ENCODE peak calls at places on chromosomes 4 and X, in nine cellular contexts. E, S, F, T, C, L, Y, W and N are unnamed samples.

GRCh38 chr4:40629401-40630334 is at the start of gene RBM47:
- DNase-seq in Y (peak; percentile 23), F (peak; percentile 18), C (no peak), S (no peak), W (no peak), L (peak; percentile 48), T (peak; percentile 80), E (no peak), N (no peak)

GRCh38 chr4:3420606-3420955 is 21.2 kb upstream of the HGFAC start:
- DNase-seq in W (no peak), S (no peak), Y (no peak), T (no peak), C (no peak), E (no peak), L (no peak), F (no peak), N (no peak)

GRCh38 chr4:17385403-17385802 is 126.5 kb downstream of the QDPR start:
- DNase-seq in T (no peak), S (no peak), F (no peak), E (peak; percentile 68), Y (peak; percentile 1), W (peak; percentile 39), L (no peak), C (no peak), N (no peak)

GRCh38 chrX:108299101-108299591 is 139.1 kb downstream of the COL4A6 start:
- DNase-seq in Y (no peak), S (no peak), E (no peak), F (no peak), L (no peak), T (peak; percentile 42), C (no peak), W (peak; percentile 9), N (no peak)

GRCh38 chr4:86271057-86271456 is 88.8 kb downstream of the MAPK10 start:
- DNase-seq in W (no peak), C (no peak), F (no peak), E (no peak), L (no peak), T (no peak), S (no peak), Y (no peak), N (no peak)

GRCh38 chr4:26452565-26453531 is 37.4 kb downstream of the CCKAR start:
- DNase-seq in Y (no peak), E (no peak), C (no peak), L (no peak), S (no peak), W (no peak), F (peak; percentile 92), T (no peak), N (no peak)

GRCh38 chr4:2570551-2571222 is 34.2 kb downstream of the FAM193A start:
- DNase-seq in T (no peak), F (no peak), Y (peak; percentile 4), C (no peak), S (no peak), E (no peak), W (no peak), L (no peak), N (no peak)

GRCh38 chr4:76515975-76516853 is 81.2 kb downstream of the SHROOM3 start:
- DNase-seq in T (no peak), Y (no peak), F (no peak), E (no peak), L (no peak), C (no peak), W (no peak), S (no peak), N (no peak)

GRCh38 chr4:53932784-53933183 is 131.6 kb downstream of the CHIC2 start:
- DNase-seq in E (no peak), S (peak; percentile 69), C (no peak), Y (no peak), F (no peak), W (no peak), T (no peak), L (no peak), N (no peak)

GRCh38 chr4:91904556-91904955 is 399.2 kb upstream of the GRID2 start:
- DNase-seq in T (no peak), C (no peak), E (no peak), F (no peak), W (no peak), L (no peak), Y (no peak), S (no peak), N (no peak)

GRCh38 chr4:84967292-84967651 is 782 bp upstream of the WDFY3 start:
- DNase-seq in E (peak; percentile 85), Y (no peak), C (no peak), F (no peak), W (no peak), L (no peak), S (no peak), T (no peak), N (no peak)

GRCh38 chr4:155526452-155527169 is 140.0 kb upstream of the GUCY1A1 start:
- DNase-seq in C (no peak), L (no peak), W (no peak), F (no peak), E (no peak), S (no peak), Y (no peak), T (no peak), N (no peak)

GRCh38 chr4:123363729-123364128 is 32.9 kb upstream of the SPRY1 start:
- DNase-seq in L (no peak), W (no peak), T (no peak), Y (no peak), C (no peak), E (no peak), S (no peak), F (no peak), N (no peak)

GRCh38 chr4:147578611-147579010 is 38.6 kb upstream of the TMEM184C start:
- DNase-seq in E (no peak), Y (no peak), C (no peak), S (no peak), T (no peak), F (no peak), L (no peak), W (no peak), N (no peak)

GRCh38 chrX:56569378-56570061 is 6.1 kb downstream of the UBQLN2 start:
- DNase-seq in L (no peak), S (no peak), E (peak; percentile 55), W (no peak), T (no peak), Y (no peak), F (no peak), C (no peak), N (no peak)

GRCh38 chr4:18105023-18106011 is 83.8 kb upstream of the LCORL start:
- DNase-seq in E (no peak), C (no peak), W (no peak), F (no peak), Y (no peak), T (no peak), L (no peak), S (no peak), N (no peak)

GRCh38 chrX:99469439-99469838 is 940.6 kb downstream of the PCDH19 start:
- DNase-seq in Y (no peak), S (no peak), W (no peak), C (no peak), T (no peak), L (no peak), E (no peak), F (no peak), N (no peak)

GRCh38 chr4:56425518-56425917 is 9.9 kb downstream of the PPAT start:
- DNase-seq in W (no peak), E (no peak), S (no peak), F (no peak), T (no peak), L (no peak), C (no peak), Y (no peak), N (no peak)

GRCh38 chrX:154300815-154301214 is 5.2 kb downstream of the TKTL1 start:
- DNase-seq in E (no peak), Y (no peak), W (no peak), L (no peak), S (no peak), C (no peak), T (no peak), F (no peak), N (no peak)

GRCh38 chrX:54288277-54288676 is 69.6 kb downstream of the WNK3 start:
- DNase-seq in L (no peak), T (no peak), Y (no peak), S (no peak), C (no peak), F (no peak), E (peak; percentile 8), W (no peak), N (no peak)

GRCh38 chr4:144627663-144628076 is 18.3 kb upstream of the HHIP start:
- DNase-seq in L (no peak), S (no peak), W (no peak), T (no peak), F (no peak), E (no peak), Y (no peak), C (no peak), N (no peak)

GRCh38 chr4:4524364-4524763 is 17.5 kb downstream of the STX18 start:
- DNase-seq in T (no peak), Y (peak; percentile 4), S (no peak), E (no peak), W (no peak), L (peak; percentile 37), F (no peak), C (no peak), N (no peak)

GRCh38 chr4:8838296-8838695 is 33.3 kb downstream of the HMX1 start:
- DNase-seq in W (no peak), T (peak; percentile 4), L (no peak), F (no peak), S (no peak), E (no peak), Y (no peak), C (no peak), N (no peak)

GRCh38 chrX:131977619-131978018 is 45.5 kb upstream of the STK26 start:
- DNase-seq in T (no peak), E (no peak), Y (no peak), S (no peak), C (no peak), F (no peak), L (no peak), W (no peak), N (no peak)

GRCh38 chrX:118164138-118164537 is 47.5 kb upstream of the KLHL13 start:
- DNase-seq in F (no peak), S (no peak), C (no peak), W (peak; percentile 5), Y (no peak), T (no peak), E (no peak), L (no peak), N (no peak)

GRCh38 chr4:44740201-44740600 is 13.8 kb upstream of the GNPDA2 start:
- DNase-seq in E (no peak), S (no peak), T (no peak), C (no peak), L (no peak), Y (no peak), F (no peak), W (no peak), N (no peak)

GRCh38 chrX:1727531-1728027 is 112.7 kb downstream of the ASMT start:
- DNase-seq in T (no peak), Y (no peak), C (no peak), L (no peak), E (no peak), S (peak; percentile 18), F (no peak), W (no peak), N (no peak)

GRCh38 chr4:46081674-46082073 is 42.2 kb downstream of the GABRG1 start:
- DNase-seq in L (no peak), W (no peak), S (no peak), C (no peak), Y (no peak), E (no peak), F (no peak), T (no peak), N (no peak)

GRCh38 chr4:17639136-17639535 is 24.7 kb downstream of the MED28 start:
- DNase-seq in S (no peak), W (no peak), L (no peak), T (no peak), E (no peak), C (no peak), Y (no peak), F (no peak), N (no peak)

GRCh38 chrX:9339603-9340569 is 125.0 kb upstream of the TBL1X start:
- DNase-seq in L (peak; percentile 39), W (no peak), T (peak; percentile 47), Y (no peak), S (no peak), E (no peak), F (no peak), C (no peak), N (no peak)

GRCh38 chr4:74105656-74106275 is 6.8 kb upstream of the CXCL2 start:
- DNase-seq in F (no peak), S (no peak), L (no peak), E (no peak), W (no peak), T (no peak), Y (no peak), C (no peak), N (no peak)